ENCODE peak calls at places on chromosome 20, in ten cellular contexts. F is suprapubic skin; C is CD8-positive, alpha-beta T cell; K is upper lobe of right lung; J is stomach; M is CD4-positive, alpha-beta T cell; V is tibial artery; I is psoas muscle; Y is MM.1S; R is AG04450. Q is an unnamed sample.

GRCh38 chr20:33789109-33789857 is 21.9 kb upstream of the CHMP4B start:
- DNase-seq in F (no peak), C (no peak), K (peak), J (peak), M (no peak), V (no peak), I (peak), Y (no peak), R (peak), Q (peak)

GRCh38 chr20:48098866-48099265 is 313.6 kb upstream of the SULF2 start:
- DNase-seq in F (no peak), C (no peak), K (peak), J (no peak), M (no peak), V (no peak), I (no peak), Y (no peak), R (no peak), Q (peak)

GRCh38 chr20:38434310-38434741 is 802 bp downstream of the SNHG17 start:
- DNase-seq in F (no peak), C (no peak), K (no peak), J (no peak), M (peak), V (no peak), I (no peak), Y (peak), R (no peak), Q (no peak)

GRCh38 chr20:50244352-50245149 is 53.9 kb downstream of the CEBPB start:
- DNase-seq in F (no peak), C (no peak), K (no peak), J (peak), M (no peak), V (no peak), I (peak), Y (no peak), R (no peak), Q (peak)

GRCh38 chr20:44093249-44093582 is 93.8 kb downstream of the JPH2 start:
- DNase-seq in F (no peak), C (no peak), K (no peak), J (no peak), M (no peak), V (no peak), I (no peak), Y (no peak), R (no peak), Q (no peak)

GRCh38 chr20:1664911-1665310 is 7.3 kb upstream of the SIRPG start:
- DNase-seq in F (no peak), C (peak), K (no peak), J (peak), M (peak), V (no peak), I (no peak), Y (no peak), R (no peak), Q (no peak)

GRCh38 chr20:29874476-29875202 is 1382.8 kb upstream of the DEFB115 start:
- DNase-seq in F (no peak), C (no peak), K (no peak), J (no peak), M (no peak), V (no peak), I (no peak), Y (no peak), R (no peak), Q (peak)

GRCh38 chr20:14344746-14345145 is 7.3 kb upstream of the FLRT3 start:
- DNase-seq in F (no peak), C (no peak), K (no peak), J (no peak), M (no peak), V (no peak), I (no peak), Y (no peak), R (no peak), Q (no peak)

GRCh38 chr20:57208198-57208597 is 58.2 kb downstream of the BMP7 start:
- DNase-seq in F (no peak), C (no peak), K (no peak), J (no peak), M (no peak), V (no peak), I (no peak), Y (no peak), R (no peak), Q (no peak)

GRCh38 chr20:61115627-61116026 is 136.4 kb upstream of the CDH4 start:
- DNase-seq in F (no peak), C (no peak), K (peak), J (no peak), M (no peak), V (no peak), I (no peak), Y (no peak), R (no peak), Q (no peak)

GRCh38 chr20:1932971-1933370 is 37.8 kb downstream of the SIRPA start:
- DNase-seq in F (no peak), C (no peak), K (no peak), J (no peak), M (no peak), V (no peak), I (no peak), Y (no peak), R (no peak), Q (no peak)

GRCh38 chr20:33524261-33524660 is 34.4 kb downstream of the CBFA2T2 start:
- DNase-seq in F (no peak), C (no peak), K (no peak), J (no peak), M (no peak), V (no peak), I (no peak), Y (no peak), R (no peak), Q (no peak)

GRCh38 chr20:50251992-50252491 is 61.4 kb downstream of the CEBPB start:
- DNase-seq in F (no peak), C (no peak), K (no peak), J (no peak), M (no peak), V (no peak), I (peak), Y (no peak), R (peak), Q (no peak)

GRCh38 chr20:40883097-40883496 is 145.5 kb upstream of the TOP1 start:
- DNase-seq in F (no peak), C (no peak), K (no peak), J (no peak), M (no peak), V (no peak), I (no peak), Y (no peak), R (no peak), Q (no peak)

GRCh38 chr20:23639490-23639958 is 1.8 kb upstream of the CST3 start:
- DNase-seq in F (no peak), C (no peak), K (no peak), J (no peak), M (no peak), V (no peak), I (no peak), Y (no peak), R (no peak), Q (no peak)

GRCh38 chr20:48156521-48156920 is 371.2 kb upstream of the SULF2 start:
- DNase-seq in F (no peak), C (no peak), K (no peak), J (no peak), M (no peak), V (no peak), I (no peak), Y (no peak), R (no peak), Q (no peak)

GRCh38 chr20:41380551-41381262 is 14.1 kb upstream of the EMILIN3 start:
- DNase-seq in F (peak), C (no peak), K (peak), J (no peak), M (no peak), V (no peak), I (no peak), Y (no peak), R (no peak), Q (no peak)

GRCh38 chr20:34705383-34706021 is 1.4 kb downstream of the TP53INP2 start:
- DNase-seq in F (no peak), C (no peak), K (no peak), J (peak), M (no peak), V (peak), I (no peak), Y (no peak), R (no peak), Q (peak)

GRCh38 chr20:53413188-53413631 is 180.4 kb downstream of the ZNF217 start:
- DNase-seq in F (no peak), C (peak), K (peak), J (peak), M (peak), V (no peak), I (peak), Y (peak), R (no peak), Q (no peak)

GRCh38 chr20:50121858-50122271 is 8.9 kb upstream of the UBE2V1 start:
- DNase-seq in F (peak), C (no peak), K (peak), J (no peak), M (no peak), V (peak), I (no peak), Y (no peak), R (no peak), Q (peak)

GRCh38 chr20:63974402-63975200 is 4.8 kb downstream of the SAMD10 start:
- DNase-seq in F (peak), C (no peak), K (peak), J (peak), M (no peak), V (no peak), I (no peak), Y (no peak), R (no peak), Q (peak)

GRCh38 chr20:61424628-61425420 is 172.8 kb downstream of the CDH4 start:
- DNase-seq in F (no peak), C (no peak), K (no peak), J (no peak), M (no peak), V (no peak), I (no peak), Y (no peak), R (no peak), Q (peak)

GRCh38 chr20:59888050-59888449 is 45.4 kb downstream of the SYCP2 start:
- DNase-seq in F (no peak), C (no peak), K (no peak), J (no peak), M (no peak), V (no peak), I (no peak), Y (no peak), R (no peak), Q (no peak)

GRCh38 chr20:41339957-41340326 is 679 bp upstream of the LPIN3 start:
- DNase-seq in F (peak), C (peak), K (peak), J (peak), M (peak), V (peak), I (peak), Y (peak), R (no peak), Q (peak)

GRCh38 chr20:41631826-41632225 is 13.6 kb upstream of the CHD6 start:
- DNase-seq in F (no peak), C (no peak), K (no peak), J (no peak), M (no peak), V (peak), I (peak), Y (no peak), R (no peak), Q (no peak)

GRCh38 chr20:34971038-34971872 is 15.6 kb downstream of the MYH7B start:
- DNase-seq in F (no peak), C (no peak), K (no peak), J (no peak), M (no peak), V (no peak), I (no peak), Y (no peak), R (no peak), Q (peak)

GRCh38 chr20:18904624-18905023 is 91.0 kb downstream of the SCP2D1 start:
- DNase-seq in F (no peak), C (no peak), K (no peak), J (no peak), M (no peak), V (no peak), I (no peak), Y (no peak), R (no peak), Q (no peak)

GRCh38 chr20:13875265-13875811 is 90.5 kb downstream of the NDUFAF5 start:
- DNase-seq in F (no peak), C (no peak), K (no peak), J (no peak), M (no peak), V (no peak), I (no peak), Y (no peak), R (no peak), Q (no peak)

GRCh38 chr20:20292472-20292871 is 75.4 kb upstream of the INSM1 start:
- DNase-seq in F (no peak), C (no peak), K (no peak), J (no peak), M (no peak), V (no peak), I (no peak), Y (no peak), R (no peak), Q (no peak)

GRCh38 chr20:36836591-36837329 is 39.2 kb upstream of the TLDC2 start:
- DNase-seq in F (no peak), C (no peak), K (peak), J (peak), M (peak), V (no peak), I (no peak), Y (peak), R (no peak), Q (peak)
- TF ChIP-seq CTCF in F (no peak), C (no peak), K (peak), J (no peak), M (no peak), V (no peak), I (no peak), Y (peak), R (peak), Q (peak)

GRCh38 chr20:45470939-45471338 is 1.4 kb downstream of the WFDC2 start:
- DNase-seq in F (no peak), C (no peak), K (no peak), J (no peak), M (no peak), V (no peak), I (no peak), Y (peak), R (no peak), Q (peak)
- H3K27ac ChIP-seq in F (peak), C (no peak), K (peak), J (peak), M (no peak), V (peak), I (no peak), Y (no peak), R (no peak), Q (no peak)

DNA sequence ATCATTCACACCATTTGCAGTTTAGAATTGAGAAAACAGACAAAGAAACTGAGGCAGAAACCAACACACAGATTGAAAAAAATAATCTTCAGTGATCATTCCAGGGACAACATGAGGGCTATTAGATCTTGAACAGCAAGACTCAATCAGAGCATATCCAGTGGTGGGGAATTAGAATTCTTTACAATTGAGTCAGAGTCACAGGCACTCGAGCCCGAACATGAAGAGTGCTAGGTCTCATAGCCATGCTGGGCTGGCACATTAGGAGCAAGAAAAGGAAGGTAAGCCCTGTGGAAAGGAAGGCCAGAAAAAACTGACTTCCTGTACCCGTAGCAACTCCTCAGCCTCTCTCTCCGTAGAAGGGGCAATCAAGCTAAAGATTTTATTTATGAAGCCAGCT is 419.9 kb downstream of the HAO1 start:
- DNase-seq in F (no peak), C (no peak), K (no peak), J (no peak), M (no peak), V (no peak), I (no peak), Y (no peak), R (no peak), Q (no peak)
- TF ChIP-seq CTCF in F (no peak), C (no peak), K (no peak), J (no peak), M (no peak), V (no peak), I (no peak), Y (no peak), R (no peak), Q (no peak)

GRCh38 chr20:4006640-4007039 is 8.7 kb downstream of the RNF24 start:
- DNase-seq in F (no peak), C (no peak), K (no peak), J (peak), M (no peak), V (peak), I (peak), Y (no peak), R (no peak), Q (no peak)
- H3K27ac ChIP-seq in F (no peak), C (no peak), K (no peak), J (peak), M (no peak), V (peak), I (peak), Y (no peak), R (no peak), Q (no peak)

GRCh38 chr20:62576815-62577214 is 65.5 kb upstream of the SLCO4A1 start:
- DNase-seq in F (no peak), C (no peak), K (no peak), J (no peak), M (no peak), V (no peak), I (no peak), Y (no peak), R (no peak), Q (no peak)

GRCh38 chr20:62577447-62577846 is 64.9 kb upstream of the SLCO4A1 start:
- DNase-seq in F (no peak), C (no peak), K (no peak), J (peak), M (no peak), V (no peak), I (peak), Y (no peak), R (no peak), Q (no peak)

GRCh38 chr20:62580052-62580451 is 62.3 kb upstream of the SLCO4A1 start:
- DNase-seq in F (no peak), C (no peak), K (no peak), J (no peak), M (no peak), V (no peak), I (no peak), Y (no peak), R (no peak), Q (no peak)

GRCh38 chr20:62575976-62576722 is 66.2 kb upstream of the SLCO4A1 start:
- DNase-seq in F (no peak), C (no peak), K (no peak), J (no peak), M (no peak), V (no peak), I (peak), Y (no peak), R (no peak), Q (no peak)

GRCh38 chr20:62578294-62578897 is 63.9 kb upstream of the SLCO4A1 start:
- DNase-seq in F (no peak), C (no peak), K (no peak), J (no peak), M (no peak), V (no peak), I (no peak), Y (no peak), R (no peak), Q (no peak)
- TF ChIP-seq CTCF in F (no peak), C (no peak), K (no peak), J (no peak), M (no peak), V (no peak), I (no peak), Y (no peak), R (no peak), Q (no peak)

DNA sequence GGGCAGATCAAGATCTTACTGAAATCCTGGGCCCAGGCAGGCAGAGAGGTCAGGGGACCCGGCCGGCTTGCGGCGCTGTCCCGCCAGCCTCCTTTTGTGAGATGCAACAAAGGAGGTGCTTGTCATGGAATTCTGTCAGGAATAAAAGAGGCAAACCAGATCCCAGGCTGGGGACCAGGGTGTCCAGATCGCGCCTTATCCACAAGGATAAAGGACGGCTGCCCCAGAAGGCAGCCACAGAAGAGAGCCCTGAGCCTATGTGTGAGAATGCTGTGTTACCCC is 42.6 kb upstream of the CDH22 start:
- DNase-seq in F (no peak), C (no peak), K (no peak), J (no peak), M (no peak), V (no peak), I (no peak), Y (no peak), R (no peak), Q (no peak)
- H3K27ac ChIP-seq in F (peak), C (no peak), K (no peak), J (no peak), M (no peak), V (no peak), I (no peak), Y (no peak), R (peak), Q (no peak)